ENCODE peak calls at places on chromosomes 5 and 9, in four cellular contexts. Q, G, H and L are unnamed samples.

GRCh38 chr5:103452089-103452488 is 110.5 kb downstream of the NUDT12 start:
- DNase-seq in Q (no peak), G (no peak), H (no peak), L (no peak)

GRCh38 chr5:123094227-123094918 is 5.3 kb downstream of the PRDM6 start:
- DNase-seq in Q (no peak), G (no peak), H (no peak), L (no peak)

GRCh38 chr9:76441551-76442322 is 17.2 kb upstream of the GCNT1 start:
- DNase-seq in Q (no peak), G (no peak), H (no peak), L (no peak)

GRCh38 chr9:104856413-104856941 is 71.5 kb downstream of the ABCA1 start:
- DNase-seq in Q (no peak), G (no peak), H (no peak), L (no peak)

GRCh38 chr5:9473624-9474023 is 72.3 kb downstream of the SEMA5A start:
- DNase-seq in Q (no peak), G (no peak), H (no peak), L (no peak)

GRCh38 chr5:143130891-143131290 is 272.6 kb downstream of the NR3C1 start:
- DNase-seq in Q (no peak), G (no peak), H (no peak), L (no peak)

GRCh38 chr9:281753-282645 is 67.3 kb downstream of the DOCK8 start:
- DNase-seq in Q (no peak), G (no peak), H (no peak), L (no peak)

GRCh38 chr5:77558266-77558665 is 66.2 kb upstream of the WDR41 start:
- DNase-seq in Q (no peak), G (no peak), H (no peak), L (no peak)

GRCh38 chr5:41670854-41671791 is 160.7 kb upstream of the PLCXD3 start:
- DNase-seq in Q (no peak), G (no peak), H (no peak), L (no peak)
- TF ChIP-seq CTCF in Q (no peak), G (no peak), H (no peak), L (no peak)

GRCh38 chr9:129418451-129418850 is 202.4 kb downstream of the C9orf50 start:
- DNase-seq in Q (no peak), G (no peak), H (no peak), L (no peak)
- H3K4me3 ChIP-seq in Q (no peak), G (no peak), H (no peak), L (no peak)

GRCh38 chr5:87413116-87413645 is 451 bp upstream of the CCNH start:
- DNase-seq in Q (no peak), G (no peak), H (no peak), L (no peak)
- TF ChIP-seq POLR2A in Q (peak), G (no peak), H (no peak), L (no peak)

GRCh38 chr5:83721878-83722779 is 1.5 kb upstream of the HAPLN1 start:
- DNase-seq in Q (peak), G (no peak), H (no peak), L (no peak)
- TF ChIP-seq CTCF in Q (peak), G (no peak), H (no peak), L (no peak)

DNA sequence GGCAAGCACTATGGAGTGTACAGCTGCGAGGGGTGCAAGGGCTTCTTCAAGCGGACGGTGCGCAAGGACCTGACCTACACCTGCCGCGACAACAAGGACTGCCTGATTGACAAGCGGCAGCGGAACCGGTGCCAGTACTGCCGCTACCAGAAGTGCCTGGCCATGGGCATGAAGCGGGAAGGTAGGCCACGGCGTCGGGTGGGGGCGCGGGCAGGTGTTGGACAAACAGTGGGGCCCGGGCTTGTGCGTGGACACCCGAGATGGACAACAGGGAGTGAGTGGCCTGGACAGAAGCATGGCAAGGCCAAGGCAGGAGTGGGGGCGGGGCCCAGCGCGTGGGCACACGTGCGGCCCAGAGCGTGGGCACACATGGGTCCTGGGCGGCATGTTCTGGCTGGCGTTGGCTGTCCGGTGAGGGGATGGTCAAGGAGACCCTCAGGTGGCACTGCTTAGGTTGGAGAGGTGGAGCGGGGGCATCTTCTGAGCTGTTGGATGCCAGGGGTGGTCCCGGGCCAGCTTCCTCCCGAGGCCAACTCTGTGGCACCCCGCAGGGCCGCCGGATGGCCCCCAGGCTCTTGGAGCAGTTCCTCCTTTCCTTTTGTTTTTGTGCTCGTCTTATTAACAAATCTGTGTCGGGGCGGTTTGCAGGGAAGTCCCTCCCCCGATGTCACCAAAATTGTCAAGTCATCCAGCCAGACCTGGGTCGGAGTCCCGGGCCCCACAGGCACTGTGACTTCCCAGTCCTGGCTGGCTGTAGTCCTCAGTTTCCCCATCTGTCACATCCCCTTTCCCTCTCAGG is 82.9 kb downstream of the RXRA start:
- DNase-seq in Q (no peak), G (no peak), H (no peak), L (no peak)
- H3K4me3 ChIP-seq in Q (no peak), G (no peak), H (no peak), L (no peak)

DNA sequence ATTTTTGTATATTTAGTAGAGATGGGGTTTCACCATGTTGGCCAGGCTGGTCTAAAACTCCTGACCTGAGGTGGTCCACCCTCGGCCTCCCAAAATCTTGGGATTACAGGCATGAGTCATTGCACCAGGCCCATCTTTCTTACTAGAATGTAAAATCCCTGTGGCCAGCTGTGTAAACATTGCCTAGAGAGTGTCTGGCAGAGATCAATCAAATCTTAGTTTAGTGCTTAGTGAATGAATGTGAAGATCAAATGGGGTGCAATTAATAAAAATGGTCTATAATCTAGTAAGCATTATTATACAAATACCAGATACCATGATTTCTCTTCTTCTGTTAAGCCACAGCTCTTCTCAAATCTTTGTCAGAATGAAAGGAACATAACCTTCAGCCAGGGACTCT is 289.9 kb downstream of the KCTD16 start:
- DNase-seq in Q (no peak), G (no peak), H (no peak), L (no peak)
- TF ChIP-seq POLR2A in Q (no peak), G (no peak), H (no peak), L (no peak)

GRCh38 chr5:174897281-174897950 is 173.0 kb downstream of the MSX2 start:
- DNase-seq in Q (no peak), G (no peak), H (no peak), L (no peak)

GRCh38 chr5:174895360-174895759 is 171.0 kb downstream of the MSX2 start:
- DNase-seq in Q (peak), G (no peak), H (no peak), L (no peak)

DNA sequence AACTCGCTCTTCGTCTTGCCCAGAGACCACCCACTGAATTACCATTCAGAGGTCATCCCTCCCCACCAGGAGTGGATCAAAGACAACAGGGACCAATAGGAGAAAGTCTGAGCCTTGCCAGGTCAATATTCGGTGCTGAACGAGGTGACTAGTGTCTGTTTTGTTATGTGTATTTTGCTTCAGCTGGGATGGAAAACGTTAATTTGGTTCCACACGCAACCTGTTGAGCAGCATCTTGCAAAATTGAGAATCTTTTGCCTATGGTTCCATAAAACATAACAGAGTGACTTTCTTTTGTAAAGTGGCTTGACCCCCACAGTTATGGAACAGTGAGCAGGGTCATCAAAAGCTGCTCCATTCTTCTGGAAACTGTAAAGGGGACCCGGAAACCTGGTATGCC is 168.4 kb downstream of the MSX2 start:
- DNase-seq in Q (no peak), G (no peak), H (no peak), L (no peak)
- TF ChIP-seq CTCF in Q (no peak), G (no peak), H (no peak), L (no peak)

GRCh38 chr5:1481266-1481998 is 36.2 kb upstream of the SLC6A3 start:
- DNase-seq in Q (no peak), G (no peak), H (no peak), L (no peak)
- H3K4me3 ChIP-seq in Q (no peak), G (no peak), H (no peak), L (no peak)